ENCODE peak calls at places on chromosomes 2 and 18, in eight cellular contexts. D, K, Z, G, L, U, Q and T are unnamed samples. For H3K4me1, the result is how much of the 10 kb centered on the place peaks cover.

GRCh38 chr2:220575963-220576362 is 948.5 kb downstream of the SLC4A3 start:
- DNase-seq in K (no peak), U (no peak), Q (no peak), D (no peak), Z (no peak), G (no peak), L (no peak), T (no peak)

GRCh38 chr2:219125225-219125885 is 35.3 kb downstream of the NHEJ1 start:
- DNase-seq in D (peak), Q (peak), G (peak), U (no peak), L (peak), Z (no peak), K (peak), T (no peak)

GRCh38 chr2:127872354-127872753 is 13.4 kb downstream of the AMMECR1L start:
- DNase-seq in G (no peak), U (no peak), K (no peak), L (no peak), Z (no peak), D (no peak), Q (no peak), T (no peak)

GRCh38 chr2:157875720-157876065 is 437 bp downstream of the ACVR1 start:
- DNase-seq in D (peak), K (peak), U (no peak), L (peak), Q (peak), G (no peak), Z (no peak), T (peak)

GRCh38 chr18:57844319-57844718 is 41.2 kb upstream of the ATP8B1 start:
- DNase-seq in K (no peak), Q (no peak), Z (no peak), G (no peak), D (no peak), U (no peak), L (no peak), T (no peak)

GRCh38 chr2:239606955-239607794 is 206.4 kb upstream of the HDAC4 start:
- DNase-seq in Q (no peak), Z (no peak), D (no peak), K (no peak), L (no peak), G (no peak), U (no peak), T (no peak)

GRCh38 chr18:60469396-60469795 is 96.8 kb upstream of the MC4R start:
- DNase-seq in U (no peak), G (no peak), L (no peak), D (no peak), Z (no peak), K (no peak), Q (no peak), T (no peak)

GRCh38 chr2:119011162-119011909 is 69.3 kb downstream of the MARCO start:
- DNase-seq in K (no peak), G (peak), Q (peak), U (no peak), L (peak), D (peak), Z (peak), T (peak)

GRCh38 chr18:62450546-62451395 is 72.1 kb upstream of the ZCCHC2 start:
- DNase-seq in Q (peak), G (peak), K (peak), Z (no peak), L (peak), D (peak), U (no peak), T (no peak)

GRCh38 chr2:170716851-170717598 is 1.9 kb downstream of the SP5 start:
- DNase-seq in D (peak), K (peak), G (no peak), Q (peak), L (peak), U (no peak), Z (peak), T (no peak)

GRCh38 chr2:95361216-95361980 is 41.1 kb upstream of the FAHD2A start:
- DNase-seq in Q (no peak), U (no peak), G (no peak), D (no peak), L (no peak), K (no peak), Z (peak), T (no peak)

GRCh38 chr18:39434223-39434622 is 1868.6 kb upstream of the CELF4 start:
- DNase-seq in U (no peak), D (no peak), G (no peak), K (no peak), Q (no peak), Z (no peak), L (no peak), T (no peak)

GRCh38 chr2:229282758-229283546 is 11.9 kb upstream of the PID1 start:
- DNase-seq in U (no peak), Q (no peak), G (no peak), Z (no peak), L (peak), K (peak), D (peak), T (no peak)

GRCh38 chr2:71882236-71882946 is 265.3 kb downstream of the CYP26B1 start:
- DNase-seq in Z (peak), G (no peak), K (no peak), L (no peak), D (no peak), U (no peak), Q (no peak), T (no peak)

DNA sequence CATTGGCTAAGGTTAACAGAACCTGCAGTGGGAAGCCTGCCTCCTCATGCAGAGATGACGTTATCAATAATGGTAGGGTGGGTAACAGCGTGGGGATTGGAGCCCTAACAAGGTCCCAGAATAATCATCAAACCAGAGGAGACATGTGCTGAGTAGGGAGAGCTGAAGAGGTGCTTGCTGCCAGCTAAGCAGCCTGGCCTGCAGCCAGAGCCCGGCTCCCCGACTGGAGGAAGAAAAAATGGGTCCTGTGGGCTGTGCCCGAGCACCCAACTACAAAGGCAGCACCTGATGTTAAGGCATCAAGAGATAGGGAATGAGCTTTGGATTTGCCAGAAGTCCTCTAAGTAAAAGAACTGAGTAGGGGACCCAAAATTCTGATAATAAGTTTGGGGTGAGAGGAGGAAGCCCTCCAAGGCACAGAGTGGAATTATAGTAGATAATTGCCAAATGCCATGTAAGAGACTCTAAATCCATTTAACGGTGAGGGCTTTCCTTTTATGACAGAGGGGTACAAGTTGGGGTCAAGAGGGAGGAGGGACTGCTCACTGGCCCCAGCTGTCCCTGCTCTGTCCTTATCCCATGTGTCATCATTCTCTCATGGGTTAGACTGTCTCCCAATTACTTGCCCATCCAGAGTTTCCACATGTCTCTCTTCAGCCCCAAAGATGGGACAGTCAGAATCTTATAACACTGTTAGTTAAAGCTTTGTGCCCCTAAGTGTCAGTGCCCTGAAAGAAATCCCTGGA is 156.1 kb downstream of the ANTXR1 start:
- DNase-seq in K (no peak), G (no peak), L (no peak), Q (no peak), U (no peak), Z (no peak), D (no peak), T (no peak)
- H3K4me1 ChIP-seq in K (under half), G (under half), L (under half), Q (half or more), U (half or more), Z (half or more), D (under half), T (under half)

DNA sequence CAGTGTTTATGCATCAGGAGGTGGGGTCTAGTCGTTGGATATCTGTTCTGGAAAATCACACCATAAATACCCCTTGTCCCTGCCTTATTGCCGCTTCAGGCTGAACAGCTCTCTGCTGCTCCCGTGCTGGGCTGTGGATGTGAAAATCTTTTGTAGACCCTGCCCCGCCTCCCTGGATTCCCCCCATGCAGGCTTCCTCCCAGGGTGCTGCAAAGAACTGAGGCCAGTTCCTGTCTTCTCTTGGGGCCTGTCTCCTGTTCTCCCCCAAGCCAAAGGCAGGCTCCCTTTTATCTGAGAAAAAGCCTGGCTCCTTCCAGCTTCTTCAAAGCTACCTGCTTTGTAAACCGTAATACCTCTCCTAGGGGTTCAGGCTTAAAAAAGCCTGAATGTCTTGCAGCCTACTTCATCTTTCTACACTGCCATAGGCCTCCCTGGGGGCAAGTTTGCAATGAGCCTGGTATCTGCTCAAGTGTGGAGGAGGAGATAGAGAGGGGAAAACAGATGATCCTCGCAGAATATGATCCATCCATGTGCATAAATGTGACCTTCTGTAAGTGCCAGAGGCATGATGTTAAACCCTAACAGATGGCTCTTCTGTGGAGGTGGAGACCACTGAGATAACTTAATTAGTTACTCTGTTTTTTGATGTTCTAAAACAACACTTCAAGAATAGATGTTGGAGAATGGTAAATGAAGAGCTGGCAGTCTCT is 55.3 kb downstream of the VWA3B start:
- DNase-seq in L (no peak), G (no peak), K (no peak), Z (peak), Q (no peak), D (no peak), U (no peak), T (no peak)
- H3K4me3 ChIP-seq in L (no peak), G (no peak), K (no peak), Z (no peak), Q (no peak), D (no peak), U (no peak), T (no peak)

GRCh38 chr18:13242797-13243196 is 24.2 kb downstream of the LDLRAD4 start:
- DNase-seq in U (no peak), D (no peak), G (no peak), Z (peak), L (no peak), Q (no peak), K (no peak), T (no peak)
- TF ChIP-seq POLR2A in U (no peak), D (no peak), G (no peak), Z (no peak), L (no peak), Q (no peak), K (no peak), T (no peak)

GRCh38 chr2:196248467-196249104 is 77.2 kb upstream of the STK17B start:
- DNase-seq in D (no peak), Q (no peak), K (no peak), Z (no peak), U (no peak), G (no peak), L (no peak), T (no peak)

GRCh38 chr2:196245746-196246145 is 74.4 kb upstream of the STK17B start:
- DNase-seq in Q (no peak), G (no peak), L (no peak), U (no peak), K (no peak), D (no peak), Z (no peak), T (no peak)

GRCh38 chr2:196249171-196249570 is 77.8 kb upstream of the STK17B start:
- DNase-seq in L (no peak), Q (no peak), Z (no peak), K (no peak), G (no peak), U (no peak), D (no peak), T (no peak)

GRCh38 chr2:196247979-196248286 is 76.6 kb upstream of the STK17B start:
- DNase-seq in D (no peak), Z (no peak), G (no peak), K (no peak), Q (no peak), U (no peak), L (no peak), T (no peak)

DNA sequence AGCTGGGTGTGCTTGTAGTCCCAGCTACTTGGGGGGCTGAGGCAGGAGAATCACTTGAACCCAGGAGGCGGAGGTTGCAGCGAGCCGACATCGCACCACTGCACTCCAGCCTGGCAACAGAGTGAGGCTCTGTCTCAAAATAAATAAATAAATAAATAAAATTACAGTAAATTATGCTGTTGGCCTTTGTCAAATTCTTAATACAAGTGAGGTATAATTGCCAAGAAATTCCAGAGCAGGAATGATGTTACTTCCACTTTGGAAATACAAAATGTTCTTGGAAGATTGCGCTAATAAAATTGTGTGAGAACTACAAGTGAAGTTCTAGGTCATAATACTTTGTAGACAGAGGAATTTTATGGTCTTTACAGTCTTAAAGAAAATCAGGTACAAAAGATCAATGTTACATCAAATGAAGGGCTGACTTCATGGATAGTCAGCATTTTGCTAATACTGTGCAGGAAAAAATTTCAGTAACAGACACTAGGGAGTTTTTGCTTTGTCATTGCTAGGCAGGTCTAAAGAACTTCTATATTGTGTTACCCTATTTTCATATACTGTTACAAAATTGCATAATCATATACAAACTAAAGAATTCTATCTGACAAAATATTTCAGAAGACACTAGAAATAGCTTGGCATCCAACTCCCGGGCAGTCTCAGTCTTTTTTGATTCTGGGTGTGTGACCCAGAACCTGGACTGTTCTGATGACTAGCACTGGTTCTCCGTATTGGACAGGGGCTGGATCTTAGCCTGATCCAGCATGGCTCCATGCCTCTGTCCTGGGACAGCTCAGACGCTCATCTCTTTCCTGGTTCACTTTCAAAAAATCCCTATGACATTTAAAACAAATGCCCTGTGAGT is 76.0 kb upstream of the STK17B start:
- DNase-seq in G (no peak), Z (no peak), Q (no peak), K (no peak), U (no peak), D (no peak), L (no peak), T (no peak)
- H3K4me1 ChIP-seq in G (under half), Z (under half), Q (under half), K (under half), U (under half), D (under half), L (under half), T (under half)